ENCODE peak calls at places on chromosome 12, in six cellular contexts. One of them, this sample, is unnamed.

GRCh38 chr12:9751204-9752144 is 9.2 kb downstream of the CD69 start:
- DNase-seq in IMR-90: peak; percentile 16
- DNase-seq in H9: no peak
- DNase-seq in H1: no peak
- DNase-seq in mesendoderm: peak; percentile 25
- DNase-seq in mesenchymal stem cell: peak; percentile 62
- DNase-seq in this sample: no peak

GRCh38 chr12:6771091-6771495 is 1.2 kb upstream of the LAG3 start:
- DNase-seq in IMR-90: no peak
- DNase-seq in H1: no peak
- DNase-seq in H9: no peak
- DNase-seq in mesenchymal stem cell: peak; percentile 20
- DNase-seq in mesendoderm: no peak
- DNase-seq in this sample: no peak

GRCh38 chr12:131828671-131829350 is 618 bp downstream of the MMP17 start:
- DNase-seq in IMR-90: no peak
- DNase-seq in H9: peak; percentile 51
- DNase-seq in mesendoderm: peak; percentile 60
- DNase-seq in mesenchymal stem cell: no peak
- DNase-seq in H1: no peak
- DNase-seq in this sample: no peak

GRCh38 chr12:51941011-51941561 is 10.4 kb upstream of the ACVR1B start:
- DNase-seq in mesenchymal stem cell: peak; percentile 72
- DNase-seq in H9: no peak
- DNase-seq in IMR-90: peak; percentile 77
- DNase-seq in mesendoderm: no peak
- DNase-seq in H1: no peak
- DNase-seq in this sample: no peak

GRCh38 chr12:131507094-131507493 is 203.8 kb upstream of the SFSWAP start:
- DNase-seq in mesendoderm: no peak
- DNase-seq in mesenchymal stem cell: no peak
- DNase-seq in IMR-90: no peak
- DNase-seq in H9: no peak
- DNase-seq in H1: no peak
- DNase-seq in this sample: no peak

GRCh38 chr12:28777603-28778365 is 371.3 kb upstream of the FAR2 start:
- DNase-seq in mesenchymal stem cell: no peak
- DNase-seq in H9: no peak
- DNase-seq in H1: no peak
- DNase-seq in IMR-90: no peak
- DNase-seq in mesendoderm: no peak
- DNase-seq in this sample: no peak

GRCh38 chr12:58368001-58368400 is 426.6 kb downstream of the ATP23 start:
- DNase-seq in H1: no peak
- DNase-seq in IMR-90: no peak
- DNase-seq in mesenchymal stem cell: no peak
- DNase-seq in mesendoderm: no peak
- DNase-seq in H9: no peak
- DNase-seq in this sample: no peak

GRCh38 chr12:45729233-45730115 is at the start of gene ARID2:
- DNase-seq in IMR-90: peak; percentile 67
- DNase-seq in mesendoderm: peak; percentile 80
- DNase-seq in H9: peak; percentile 63
- DNase-seq in mesenchymal stem cell: peak; percentile 76
- DNase-seq in H1: peak; percentile 60
- DNase-seq in this sample: peak; percentile 60

GRCh38 chr12:50711018-50711527 is 52.8 kb upstream of the ATF1 start:
- DNase-seq in mesendoderm: no peak
- DNase-seq in H1: no peak
- DNase-seq in mesenchymal stem cell: no peak
- DNase-seq in H9: no peak
- DNase-seq in IMR-90: no peak
- DNase-seq in this sample: no peak

GRCh38 chr12:74689071-74689655 is 151.5 kb downstream of the ATXN7L3B start:
- DNase-seq in IMR-90: peak; percentile 69
- DNase-seq in mesenchymal stem cell: peak; percentile 51
- DNase-seq in mesendoderm: peak; percentile 43
- DNase-seq in H1: no peak
- DNase-seq in H9: no peak
- DNase-seq in this sample: peak; percentile 4

GRCh38 chr12:92034858-92035401 is 110.7 kb downstream of the BTG1 start:
- DNase-seq in IMR-90: peak; percentile 91
- DNase-seq in H9: no peak
- DNase-seq in mesendoderm: no peak
- DNase-seq in mesenchymal stem cell: peak; percentile 86
- DNase-seq in H1: no peak
- DNase-seq in this sample: no peak

GRCh38 chr12:53101931-53102781 is 1.1 kb upstream of the SOAT2 start:
- DNase-seq in IMR-90: no peak
- DNase-seq in mesendoderm: no peak
- DNase-seq in H9: no peak
- DNase-seq in mesenchymal stem cell: no peak
- DNase-seq in H1: no peak
- DNase-seq in this sample: no peak

GRCh38 chr12:68933564-68933893 is 558 bp upstream of the CPM start:
- DNase-seq in mesendoderm: no peak
- DNase-seq in mesenchymal stem cell: no peak
- DNase-seq in H9: no peak
- DNase-seq in H1: peak; percentile 75
- DNase-seq in IMR-90: no peak
- DNase-seq in this sample: peak; percentile 5

GRCh38 chr12:68930178-68930577 is 2.8 kb downstream of the CPM start:
- DNase-seq in mesenchymal stem cell: no peak
- DNase-seq in H1: no peak
- DNase-seq in H9: no peak
- DNase-seq in IMR-90: no peak
- DNase-seq in mesendoderm: no peak
- DNase-seq in this sample: no peak

GRCh38 chr12:68932123-68932700 is 759 bp downstream of the CPM start:
- DNase-seq in mesenchymal stem cell: no peak
- DNase-seq in IMR-90: no peak
- DNase-seq in H9: no peak
- DNase-seq in mesendoderm: no peak
- DNase-seq in H1: no peak
- DNase-seq in this sample: peak; percentile 26

GRCh38 chr12:68932701-68933563 is at the start of gene CPM:
- DNase-seq in H1: peak; percentile 77
- DNase-seq in IMR-90: peak; percentile 25
- DNase-seq in mesenchymal stem cell: peak; percentile 28
- DNase-seq in H9: peak; percentile 77
- DNase-seq in mesendoderm: peak; percentile 53
- DNase-seq in this sample: peak; percentile 58

DNA sequence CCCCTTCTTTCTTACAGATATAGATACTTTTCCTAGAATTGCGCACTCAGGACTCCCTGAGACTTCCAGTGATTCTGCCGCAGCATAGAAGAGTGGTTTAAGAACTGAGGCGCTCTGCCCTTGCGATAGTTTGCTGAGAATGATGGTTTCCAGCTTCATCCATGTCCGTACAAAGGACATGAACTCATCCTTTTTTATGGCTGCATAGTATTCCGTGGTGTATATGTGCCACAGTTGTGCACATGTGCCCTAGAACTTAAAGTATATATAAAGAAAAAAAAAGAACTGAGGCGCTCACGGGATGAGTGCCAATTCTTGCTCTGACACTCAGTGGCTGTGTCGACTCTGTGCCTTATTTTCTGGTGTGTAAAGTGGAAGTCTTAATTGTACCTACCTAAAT is 1.4 kb upstream of the CPM start:
- DNase-seq in mesenchymal stem cell: no peak
- DNase-seq in mesendoderm: no peak
- DNase-seq in IMR-90: no peak
- DNase-seq in H1: no peak
- DNase-seq in H9: no peak
- DNase-seq in this sample: no peak
- H2BK15ac ChIP-seq in mesenchymal stem cell: no peak overlapping the region
- H2BK15ac ChIP-seq in mesendoderm: no peak overlapping the region
- H2BK15ac ChIP-seq in IMR-90: no peak overlapping the region
- H2BK15ac ChIP-seq in H1: no peak overlapping the region
- H2BK15ac ChIP-seq in H9: no peak overlapping the region
- H2BK15ac ChIP-seq in this sample: no peak overlapping the region

GRCh38 chr12:108854453-108855283 is 2.7 kb downstream of the SSH1 start:
- DNase-seq in IMR-90: peak; percentile 100
- DNase-seq in H9: no peak
- DNase-seq in mesenchymal stem cell: peak; percentile 100
- DNase-seq in H1: no peak
- DNase-seq in mesendoderm: no peak
- DNase-seq in this sample: no peak

GRCh38 chr12:108850854-108851573 is 6.4 kb downstream of the SSH1 start:
- DNase-seq in H1: no peak
- DNase-seq in IMR-90: peak; percentile 91
- DNase-seq in mesendoderm: no peak
- DNase-seq in H9: no peak
- DNase-seq in mesenchymal stem cell: peak; percentile 97
- DNase-seq in this sample: no peak

GRCh38 chr12:108854055-108854452 is 3.3 kb downstream of the SSH1 start:
- DNase-seq in IMR-90: peak; percentile 95
- DNase-seq in H9: no peak
- DNase-seq in H1: no peak
- DNase-seq in mesendoderm: peak; percentile 49
- DNase-seq in mesenchymal stem cell: peak; percentile 96
- DNase-seq in this sample: no peak

GRCh38 chr12:108853426-108853825 is 4.0 kb downstream of the SSH1 start:
- DNase-seq in H9: no peak
- DNase-seq in IMR-90: no peak
- DNase-seq in mesendoderm: no peak
- DNase-seq in H1: no peak
- DNase-seq in mesenchymal stem cell: no peak
- DNase-seq in this sample: no peak

GRCh38 chr12:108852674-108853073 is 4.7 kb downstream of the SSH1 start:
- DNase-seq in mesenchymal stem cell: peak; percentile 79
- DNase-seq in mesendoderm: no peak
- DNase-seq in IMR-90: peak; percentile 51
- DNase-seq in H9: no peak
- DNase-seq in H1: no peak
- DNase-seq in this sample: no peak
- H4K8ac ChIP-seq in mesenchymal stem cell: no peak overlapping the region
- H4K8ac ChIP-seq in mesendoderm: no peak overlapping the region
- H4K8ac ChIP-seq in IMR-90: peak overlapping the region; percentile 40
- H4K8ac ChIP-seq in H9: no peak overlapping the region
- H4K8ac ChIP-seq in H1: no peak overlapping the region
- H4K8ac ChIP-seq in this sample: no peak overlapping the region

DNA sequence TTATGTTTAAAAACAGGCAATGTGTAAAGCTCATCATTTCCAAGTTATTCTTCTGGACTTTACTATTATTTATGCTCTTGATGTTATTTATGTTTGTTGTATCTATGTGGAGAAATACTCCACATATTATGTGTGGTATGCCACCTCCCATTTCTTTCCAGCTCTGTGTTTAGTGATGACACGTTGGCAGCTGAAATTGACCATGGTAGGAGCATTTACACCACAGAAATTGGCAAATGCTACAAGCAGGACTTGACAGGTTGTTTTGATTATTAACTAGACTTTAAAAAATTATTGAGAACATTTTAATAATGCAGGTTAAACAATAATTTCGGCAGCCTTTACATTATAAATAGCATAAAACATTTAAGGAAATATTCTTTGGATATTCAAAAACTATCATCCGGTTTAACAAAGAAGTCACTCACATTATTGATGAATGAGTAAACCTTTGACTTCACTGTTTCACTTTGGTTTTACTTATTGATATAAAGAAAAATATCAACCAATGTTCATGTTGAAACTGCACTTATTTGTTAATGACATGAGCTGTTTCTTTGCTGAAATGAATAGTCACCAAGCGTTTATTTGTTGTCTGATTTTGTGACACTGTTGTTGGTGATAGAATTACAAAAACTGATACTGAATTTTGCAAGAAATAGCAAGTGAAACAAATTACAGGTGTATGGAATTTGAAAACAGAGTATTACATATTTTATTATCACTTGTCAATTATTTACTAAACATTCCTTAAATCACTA is 76.8 kb downstream of the HMGA2 start:
- DNase-seq in mesendoderm: no peak
- DNase-seq in H9: no peak
- DNase-seq in IMR-90: no peak
- DNase-seq in H1: no peak
- DNase-seq in mesenchymal stem cell: no peak
- DNase-seq in this sample: no peak
- H3K18ac ChIP-seq in mesendoderm: no peak overlapping the region
- H3K18ac ChIP-seq in H9: no peak overlapping the region
- H3K18ac ChIP-seq in IMR-90: no peak overlapping the region
- H3K18ac ChIP-seq in H1: no peak overlapping the region
- H3K18ac ChIP-seq in mesenchymal stem cell: no peak overlapping the region
- H3K18ac ChIP-seq in this sample: no peak overlapping the region

DNA sequence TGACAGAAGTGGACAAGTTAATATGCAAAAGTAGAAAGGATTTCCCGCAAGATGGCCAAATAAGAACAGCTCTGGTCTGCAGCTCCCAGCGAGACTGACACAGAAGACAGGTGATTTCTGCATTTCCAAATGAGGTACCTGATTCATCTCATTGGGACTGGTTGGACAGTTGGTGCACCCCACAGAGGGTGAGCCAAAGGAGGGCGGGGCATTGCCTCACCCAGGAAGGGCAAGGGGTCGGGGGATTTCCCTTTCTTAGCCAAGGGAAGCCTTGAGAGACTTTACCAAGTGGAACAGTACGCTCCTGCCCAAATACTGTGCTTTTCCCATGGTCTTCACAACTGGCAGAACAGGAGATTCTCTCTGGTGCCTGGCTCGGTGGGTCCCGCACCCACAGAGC is 191.3 kb downstream of the ALG10B start:
- DNase-seq in H9: no peak
- DNase-seq in mesenchymal stem cell: no peak
- DNase-seq in mesendoderm: no peak
- DNase-seq in H1: no peak
- DNase-seq in IMR-90: no peak
- DNase-seq in this sample: no peak
- H2BK15ac ChIP-seq in H9: no peak overlapping the region
- H2BK15ac ChIP-seq in mesenchymal stem cell: no peak overlapping the region
- H2BK15ac ChIP-seq in mesendoderm: no peak overlapping the region
- H2BK15ac ChIP-seq in H1: no peak overlapping the region
- H2BK15ac ChIP-seq in IMR-90: no peak overlapping the region
- H2BK15ac ChIP-seq in this sample: no peak overlapping the region